ENCODE peak calls at places on chromosomes 12 and 14, in six cellular contexts. U is RWPE2; Y is left ventricle myocardium inferior; J is HepG2; Q is ovary; O is CD8-positive, alpha-beta memory T cell. Z is an unnamed sample.

GRCh38 chr14:55426881-55427280 is 13.5 kb downstream of the TBPL2 start:
- DNase-seq in U (no peak), Y (no peak), J (no peak), Q (no peak), O (no peak), Z (no peak)

GRCh38 chr14:102545461-102546265 is 36.1 kb upstream of the ANKRD9 start:
- DNase-seq in U (no peak), Y (no peak), J (peak; percentile 63), Q (no peak), O (no peak), Z (no peak)

GRCh38 chr12:2129076-2129475 is 76.3 kb downstream of the CACNA1C start:
- DNase-seq in U (no peak), Y (no peak), J (no peak), Q (no peak), O (no peak), Z (no peak)

GRCh38 chr14:55968741-55969140 is 149.5 kb upstream of the PELI2 start:
- DNase-seq in U (no peak), Y (no peak), J (no peak), Q (no peak), O (no peak), Z (no peak)

GRCh38 chr12:127389923-127390322 is 877.0 kb upstream of the TMEM132C start:
- DNase-seq in U (peak; percentile 77), Y (no peak), J (peak; percentile 3), Q (no peak), O (no peak), Z (no peak)

GRCh38 chr12:6229823-6230222 is 29.6 kb downstream of the CD9 start:
- DNase-seq in U (no peak), Y (peak; percentile 54), J (peak; percentile 32), Q (peak; percentile 50), O (no peak), Z (peak; percentile 90)

GRCh38 chr14:32254952-32255679 is 52.0 kb upstream of the RNU6-8 start:
- DNase-seq in U (no peak), Y (peak; percentile 56), J (peak; percentile 82), Q (peak; percentile 76), O (peak; percentile 52), Z (peak; percentile 80)

GRCh38 chr14:90287791-90288190 is 31.4 kb downstream of the PSMC1 start:
- DNase-seq in U (no peak), Y (no peak), J (no peak), Q (no peak), O (no peak), Z (no peak)

GRCh38 chr14:99189201-99189801 is 82.7 kb downstream of the BCL11B start:
- DNase-seq in U (no peak), Y (no peak), J (no peak), Q (no peak), O (peak; percentile 75), Z (no peak)

GRCh38 chr14:35366521-35366976 is 38.0 kb downstream of the NFKBIA start:
- DNase-seq in U (no peak), Y (no peak), J (no peak), Q (no peak), O (no peak), Z (no peak)

GRCh38 chr12:34286934-34287333 is 264.6 kb downstream of the ALG10 start:
- DNase-seq in U (no peak), Y (no peak), J (no peak), Q (no peak), O (no peak), Z (no peak)

GRCh38 chr12:106226884-106227640 is 20.8 kb downstream of the CKAP4 start:
- DNase-seq in U (no peak), Y (no peak), J (peak; percentile 55), Q (no peak), O (peak; percentile 53), Z (peak; percentile 60)

GRCh38 chr12:78562358-78563205 is 302.0 kb upstream of the SYT1 start:
- DNase-seq in U (no peak), Y (no peak), J (peak; percentile 1), Q (no peak), O (no peak), Z (no peak)

GRCh38 chr12:124184456-124184855 is 110.4 kb upstream of the RFLNA start:
- DNase-seq in U (no peak), Y (no peak), J (peak; percentile 6), Q (no peak), O (no peak), Z (no peak)

GRCh38 chr14:24238123-24238522 is 4.3 kb downstream of the TINF2 start:
- DNase-seq in U (peak; percentile 85), Y (no peak), J (no peak), Q (no peak), O (no peak), Z (no peak)

GRCh38 chr12:105595440-105595839 is 264.9 kb downstream of the C12orf75 start:
- DNase-seq in U (no peak), Y (no peak), J (no peak), Q (no peak), O (no peak), Z (no peak)

GRCh38 chr12:130097798-130098255 is 64.4 kb upstream of the FZD10 start:
- DNase-seq in U (peak; percentile 93), Y (no peak), J (no peak), Q (no peak), O (no peak), Z (no peak)

GRCh38 chr12:7645395-7646177 is 20.1 kb downstream of the APOBEC1 start:
- DNase-seq in U (no peak), Y (no peak), J (peak; percentile 6), Q (no peak), O (peak; percentile 49), Z (no peak)

GRCh38 chr12:51362307-51362706 is 15.8 kb upstream of the CELA1 start:
- DNase-seq in U (no peak), Y (no peak), J (peak; percentile 72), Q (no peak), O (no peak), Z (no peak)

GRCh38 chr12:21118760-21119159 is 12.2 kb upstream of the SLCO1B1 start:
- DNase-seq in U (no peak), Y (no peak), J (no peak), Q (no peak), O (no peak), Z (no peak)

GRCh38 chr14:82528011-82528410 is 994.4 kb upstream of the SEL1L start:
- DNase-seq in U (no peak), Y (no peak), J (no peak), Q (no peak), O (no peak), Z (no peak)

GRCh38 chr12:62767506-62767905 is 167.4 kb downstream of the PPM1H start:
- DNase-seq in U (no peak), Y (no peak), J (no peak), Q (no peak), O (no peak), Z (no peak)

GRCh38 chr12:40733871-40734270 is 41.6 kb downstream of the CNTN1 start:
- DNase-seq in U (no peak), Y (no peak), J (no peak), Q (no peak), O (no peak), Z (no peak)

GRCh38 chr12:25591132-25591531 is 38.0 kb upstream of the LMNTD1 start:
- DNase-seq in U (no peak), Y (no peak), J (no peak), Q (no peak), O (no peak), Z (no peak)

GRCh38 chr14:65131176-65131765 is 29.0 kb upstream of the MAX start:
- DNase-seq in U (no peak), Y (no peak), J (no peak), Q (no peak), O (no peak), Z (no peak)

GRCh38 chr12:88945041-88945732 is 364.9 kb upstream of the KITLG start:
- DNase-seq in U (no peak), Y (no peak), J (no peak), Q (no peak), O (no peak), Z (no peak)

GRCh38 chr12:96047151-96047620 is 11.8 kb upstream of the LTA4H start:
- DNase-seq in U (no peak), Y (no peak), J (no peak), Q (no peak), O (no peak), Z (no peak)

DNA sequence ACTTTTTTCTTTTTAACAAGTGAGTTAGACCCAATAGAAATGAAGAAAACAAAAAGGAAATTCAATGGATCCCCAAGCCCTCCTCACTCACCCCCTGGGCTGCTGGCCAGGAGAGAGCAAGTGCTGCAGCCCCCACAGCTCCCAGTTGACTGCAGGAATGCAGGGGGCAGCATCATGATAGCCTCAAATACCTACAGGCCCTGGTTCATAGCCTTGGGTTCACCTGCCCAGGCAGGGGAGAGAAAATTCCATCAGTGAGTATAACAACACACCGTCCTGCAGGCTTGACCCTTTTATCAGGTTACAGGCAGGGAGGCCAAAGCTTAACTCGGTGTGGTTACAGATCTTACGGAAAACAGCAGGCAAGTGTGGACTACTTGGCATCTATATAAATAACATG is 76.3 kb downstream of the PHLDA1 start:
- DNase-seq in U (no peak), Y (no peak), J (peak; percentile 30), Q (no peak), O (no peak), Z (no peak)
- H3K4me1 ChIP-seq in U (peaks cover 30% of the 10 kb centered on the region), Y (peaks cover 52% of the 10 kb centered on the region), J (peaks cover 78% of the 10 kb centered on the region), Q (peaks cover 9% of the 10 kb centered on the region), O (peaks cover 3% of the 10 kb centered on the region), Z (no peaks in the 10 kb centered on the region)

DNA sequence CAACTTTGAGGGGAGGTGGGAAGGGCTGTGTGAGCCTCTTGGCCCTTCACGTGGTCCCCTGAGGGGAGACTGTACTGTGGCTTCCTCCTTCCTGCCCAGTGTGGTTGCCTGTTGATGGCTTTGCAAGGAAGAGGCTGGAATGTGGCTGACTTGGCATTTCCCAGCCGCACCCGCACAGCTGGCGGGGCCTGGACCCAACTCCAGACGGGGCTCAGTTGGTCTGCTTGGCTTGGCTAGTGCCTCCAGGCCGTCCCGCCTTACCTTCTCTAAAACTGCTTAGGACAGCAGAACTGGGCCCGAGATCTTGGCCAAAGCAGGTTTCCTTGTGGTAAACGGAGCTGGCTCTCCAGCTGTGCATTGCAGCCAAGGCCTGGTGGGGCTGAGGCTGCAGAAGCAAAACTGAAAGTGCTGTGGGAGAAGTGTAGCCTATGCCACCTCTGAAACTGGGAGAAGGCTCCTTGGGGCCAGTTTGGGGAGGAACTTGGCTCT is 139.5 kb downstream of the SMOC1 start:
- DNase-seq in U (no peak), Y (peak; percentile 22), J (no peak), Q (peak; percentile 60), O (no peak), Z (no peak)
- H3K4me3 ChIP-seq in U (no peak overlapping the region), Y (peak overlapping the region; percentile 30), J (no peak overlapping the region), Q (peak overlapping the region; percentile 4), O (no peak overlapping the region), Z (peak overlapping the region; percentile 10)

GRCh38 chr12:69476276-69477017 is 6.3 kb downstream of the FRS2 start:
- DNase-seq in U (no peak), Y (no peak), J (peak; percentile 15), Q (no peak), O (no peak), Z (no peak)

GRCh38 chr12:69473229-69473628 is 3.0 kb downstream of the FRS2 start:
- DNase-seq in U (no peak), Y (no peak), J (no peak), Q (no peak), O (no peak), Z (no peak)

GRCh38 chr12:69471667-69472385 is 1.6 kb downstream of the FRS2 start:
- DNase-seq in U (no peak), Y (no peak), J (no peak), Q (no peak), O (no peak), Z (no peak)

GRCh38 chr12:69479675-69480074 is 9.5 kb downstream of the FRS2 start:
- DNase-seq in U (no peak), Y (no peak), J (no peak), Q (no peak), O (no peak), Z (no peak)

GRCh38 chr12:69475237-69475984 is 5.2 kb downstream of the FRS2 start:
- DNase-seq in U (no peak), Y (no peak), J (peak; percentile 61), Q (no peak), O (no peak), Z (no peak)
- H3K4me1 ChIP-seq in U (peaks cover 16% of the 10 kb centered on the region), Y (peaks cover 78% of the 10 kb centered on the region), J (peaks cover 59% of the 10 kb centered on the region), Q (peaks cover 14% of the 10 kb centered on the region), O (peaks cover 27% of the 10 kb centered on the region), Z (no peaks in the 10 kb centered on the region)

GRCh38 chr14:61262082-61262481 is 19.1 kb downstream of the TMEM30B start:
- DNase-seq in U (no peak), Y (no peak), J (no peak), Q (no peak), O (no peak), Z (no peak)
- H3K4me3 ChIP-seq in U (no peak overlapping the region), Y (no peak overlapping the region), J (no peak overlapping the region), Q (no peak overlapping the region), O (no peak overlapping the region), Z (no peak overlapping the region)